ENCODE peak calls at places on chromosomes 2 and 18, in six cellular contexts. U, A, E, C, O and S are unnamed samples.

GRCh38 chr2:144519934-144520717 is at the start of gene ZEB2:
- ATAC-seq in U (no peak), A (no peak), E (peak; percentile 34), C (peak; percentile 4), O (peak; percentile 53), S (peak; percentile 26)

GRCh38 chr2:877747-878146 is 72.9 kb upstream of the SNTG2 start:
- ATAC-seq in U (no peak), A (no peak), E (no peak), C (no peak), O (no peak), S (no peak)

GRCh38 chr2:174350018-174350417 is 15.3 kb downstream of the SP9 start:
- ATAC-seq in U (no peak), A (no peak), E (no peak), C (no peak), O (no peak), S (no peak)

GRCh38 chr2:178521304-178522150 is 41.3 kb downstream of the PLEKHA3 start:
- ATAC-seq in U (peak; percentile 76), A (peak; percentile 71), E (no peak), C (no peak), O (no peak), S (no peak)

GRCh38 chr2:101113441-101114267 is 37.5 kb downstream of the TBC1D8 start:
- ATAC-seq in U (no peak), A (peak; percentile 24), E (no peak), C (peak; percentile 92), O (no peak), S (peak; percentile 61)

GRCh38 chr2:366706-367105 is 78.8 kb upstream of the ALKAL2 start:
- ATAC-seq in U (no peak), A (no peak), E (no peak), C (no peak), O (no peak), S (no peak)

GRCh38 chr2:109242222-109242653 is 113.2 kb downstream of the SH3RF3 start:
- ATAC-seq in U (no peak), A (no peak), E (peak; percentile 78), C (no peak), O (peak; percentile 61), S (peak; percentile 23)

GRCh38 chr2:108565778-108566375 is 31.6 kb downstream of the LIMS1 start:
- ATAC-seq in U (peak; percentile 65), A (peak; percentile 76), E (no peak), C (no peak), O (no peak), S (no peak)

GRCh38 chr2:150669492-150669891 is 182.0 kb upstream of the RND3 start:
- ATAC-seq in U (no peak), A (no peak), E (no peak), C (no peak), O (no peak), S (no peak)

GRCh38 chr2:106053116-106053515 is 141.0 kb downstream of the UXS1 start:
- ATAC-seq in U (peak; percentile 21), A (no peak), E (no peak), C (peak; percentile 55), O (no peak), S (no peak)

GRCh38 chr2:202169826-202170424 is 68.5 kb downstream of the SUMO1 start:
- ATAC-seq in U (no peak), A (no peak), E (no peak), C (no peak), O (no peak), S (no peak)

GRCh38 chr2:177606636-177607035 is 214.1 kb downstream of the AGPS start:
- ATAC-seq in U (no peak), A (no peak), E (no peak), C (no peak), O (no peak), S (no peak)

GRCh38 chr2:37566517-37566961 is 104.9 kb downstream of the CDC42EP3 start:
- ATAC-seq in U (no peak), A (no peak), E (no peak), C (no peak), O (peak; percentile 39), S (peak; percentile 38)

GRCh38 chr2:136183095-136183494 is 65.1 kb upstream of the CXCR4 start:
- ATAC-seq in U (no peak), A (no peak), E (no peak), C (no peak), O (no peak), S (no peak)

GRCh38 chr2:134671498-134671897 is 47.3 kb downstream of the TMEM163 start:
- ATAC-seq in U (no peak), A (no peak), E (no peak), C (no peak), O (no peak), S (no peak)

GRCh38 chr2:54073796-54074195 is 41.6 kb upstream of the ACYP2 start:
- ATAC-seq in U (peak; percentile 58), A (peak; percentile 63), E (no peak), C (peak; percentile 98), O (no peak), S (no peak)

GRCh38 chr18:58721586-58722160 is 50.4 kb downstream of the MALT1 start:
- ATAC-seq in U (no peak), A (no peak), E (peak; percentile 95), C (no peak), O (no peak), S (no peak)

GRCh38 chr2:18584608-18584954 is 4.8 kb downstream of the NT5C1B start:
- ATAC-seq in U (no peak), A (no peak), E (no peak), C (no peak), O (no peak), S (no peak)

GRCh38 chr2:68426446-68426845 is 40.6 kb downstream of the FBXO48 start:
- ATAC-seq in U (no peak), A (no peak), E (no peak), C (no peak), O (no peak), S (no peak)

GRCh38 chr2:133504566-133505505 is 63.4 kb downstream of the NCKAP5 start:
- ATAC-seq in U (no peak), A (no peak), E (peak; percentile 46), C (peak; percentile 52), O (no peak), S (no peak)

GRCh38 chr2:42046819-42047487 is 868 bp upstream of the PKDCC start:
- ATAC-seq in U (no peak), A (no peak), E (peak; percentile 6), C (no peak), O (peak; percentile 33), S (no peak)

GRCh38 chr2:101299601-101300000 is 8.9 kb downstream of the RNF149 start:
- ATAC-seq in U (peak; percentile 71), A (peak; percentile 80), E (peak; percentile 20), C (no peak), O (no peak), S (no peak)

GRCh38 chr2:37618326-37618725 is 53.1 kb downstream of the CDC42EP3 start:
- ATAC-seq in U (no peak), A (no peak), E (no peak), C (no peak), O (no peak), S (no peak)

GRCh38 chr2:74824675-74825074 is 9.3 kb upstream of the HK2 start:
- ATAC-seq in U (no peak), A (no peak), E (no peak), C (no peak), O (no peak), S (no peak)

GRCh38 chr2:144201868-144202468 is 318.0 kb downstream of the ZEB2 start:
- ATAC-seq in U (peak; percentile 69), A (peak; percentile 64), E (no peak), C (peak; percentile 38), O (no peak), S (no peak)

GRCh38 chr2:58204195-58204959 is 36.7 kb downstream of the FANCL start:
- ATAC-seq in U (no peak), A (no peak), E (no peak), C (no peak), O (no peak), S (no peak)